ENCODE peak calls at places on chromosomes 4 and X, in seven cellular contexts. P, Z, T, V, W, L and I are unnamed samples. For H3K4me1, the result is how much of the 10 kb centered on the place peaks cover.

GRCh38 chr4:8516061-8516573 is 64.1 kb upstream of the GPR78 start:
- DNase-seq in Z (no peak), L (no peak), P (no peak), V (no peak), T (no peak), W (no peak), I (no peak)

GRCh38 chrX:142804085-142804484 is 221.6 kb upstream of the SPANXN4 start:
- DNase-seq in P (no peak), W (peak), Z (no peak), L (no peak), T (no peak), V (peak), I (peak)

GRCh38 chr4:75660491-75660890 is 12.7 kb downstream of the G3BP2 start:
- DNase-seq in Z (no peak), W (no peak), V (no peak), T (no peak), L (no peak), P (no peak), I (no peak)

GRCh38 chr4:82043809-82044137 is 330.0 kb downstream of the HNRNPD start:
- DNase-seq in W (no peak), P (no peak), T (no peak), L (no peak), V (no peak), Z (peak), I (no peak)

GRCh38 chr4:26131053-26131452 is 189.8 kb upstream of the RBPJ start:
- DNase-seq in Z (no peak), L (no peak), V (peak), P (no peak), W (no peak), T (no peak), I (no peak)

GRCh38 chr4:73391774-73392173 is 12.3 kb upstream of the ALB start:
- DNase-seq in T (no peak), W (no peak), L (no peak), P (no peak), V (no peak), Z (no peak), I (no peak)

GRCh38 chr4:145602129-145602760 is 16.9 kb upstream of the MMAA start:
- DNase-seq in W (no peak), P (no peak), L (no peak), T (no peak), V (no peak), Z (no peak), I (no peak)

GRCh38 chrX:153065389-153065788 is 6.9 kb upstream of the PNMA6A start:
- DNase-seq in W (no peak), P (no peak), V (peak), Z (no peak), T (no peak), L (no peak), I (no peak)

GRCh38 chrX:95065151-95065550 is 1391.1 kb downstream of the FAM133A start:
- DNase-seq in P (no peak), T (no peak), V (no peak), L (no peak), W (no peak), Z (no peak), I (no peak)

GRCh38 chrX:10893976-10894375 is 217.2 kb upstream of the HCCS start:
- DNase-seq in Z (no peak), T (no peak), W (no peak), P (no peak), L (no peak), V (no peak), I (no peak)

GRCh38 chrX:21932277-21932996 is 8.1 kb upstream of the SMS start:
- DNase-seq in T (no peak), Z (no peak), V (no peak), P (no peak), W (peak), L (no peak), I (no peak)

GRCh38 chr4:150874386-150875226 is 140.5 kb downstream of the LRBA start:
- DNase-seq in W (no peak), T (no peak), V (no peak), Z (no peak), L (no peak), P (no peak), I (no peak)

GRCh38 chr4:4582653-4583052 is 40.8 kb upstream of the STX18 start:
- DNase-seq in V (peak), T (no peak), L (no peak), W (peak), P (no peak), Z (no peak), I (no peak)

GRCh38 chr4:19807505-19807904 is 444.2 kb upstream of the SLIT2 start:
- DNase-seq in V (peak), P (no peak), W (no peak), Z (no peak), T (no peak), L (no peak), I (no peak)

GRCh38 chr4:7813674-7814073 is 126.0 kb downstream of the AFAP1 start:
- DNase-seq in T (no peak), V (no peak), Z (no peak), L (no peak), P (no peak), W (no peak), I (no peak)

GRCh38 chr4:24793219-24794005 is 2.0 kb upstream of the SOD3 start:
- DNase-seq in W (no peak), L (no peak), V (peak), P (peak), T (no peak), Z (no peak), I (no peak)

GRCh38 chr4:79209822-79210635 is 115.8 kb downstream of the NAA11 start:
- DNase-seq in P (no peak), W (peak), Z (no peak), L (no peak), T (no peak), V (peak), I (peak)

GRCh38 chrX:81202989-81203388 is 1.1 kb downstream of the SH3BGRL start:
- DNase-seq in V (no peak), L (no peak), T (no peak), Z (no peak), W (no peak), P (no peak), I (no peak)

GRCh38 chr4:143375326-143376073 is 38.8 kb downstream of the GAB1 start:
- DNase-seq in L (no peak), T (no peak), W (peak), V (peak), Z (no peak), P (peak), I (peak)

GRCh38 chrX:100995469-100995868 is 26.0 kb downstream of the ARL13A start:
- DNase-seq in V (no peak), L (no peak), P (peak), Z (no peak), T (no peak), W (no peak), I (no peak)

GRCh38 chrX:5163663-5164062 is 1065.0 kb downstream of the NLGN4X start:
- DNase-seq in Z (no peak), L (no peak), T (no peak), W (no peak), P (no peak), V (no peak), I (no peak)

GRCh38 chr4:4395849-4396627 is 9.1 kb downstream of the NSG1 start:
- DNase-seq in T (no peak), P (no peak), Z (peak), W (peak), L (no peak), V (peak), I (no peak)

GRCh38 chrX:12701625-12702024 is 89.6 kb upstream of the PRPS2 start:
- DNase-seq in T (no peak), W (peak), Z (peak), V (peak), L (peak), P (peak), I (peak)

GRCh38 chrX:46653482-46653881 is 79.9 kb downstream of the CHST7 start:
- DNase-seq in T (no peak), W (peak), Z (peak), P (no peak), L (no peak), V (peak), I (no peak)

GRCh38 chr4:153115322-153116100 is 88.7 kb upstream of the TRIM2 start:
- DNase-seq in Z (no peak), V (no peak), T (no peak), L (no peak), P (peak), W (no peak), I (peak)

GRCh38 chrX:51894697-51895336 is 1.4 kb downstream of the MAGED1 start:
- DNase-seq in W (peak), V (peak), T (no peak), L (peak), P (no peak), Z (no peak), I (peak)

GRCh38 chr4:162406637-162407370 is 243.0 kb upstream of the FSTL5 start:
- DNase-seq in W (no peak), Z (no peak), L (no peak), V (no peak), P (no peak), T (no peak), I (peak)

GRCh38 chrX:37677765-37678164 is 7.8 kb upstream of the XK start:
- DNase-seq in W (no peak), T (no peak), Z (no peak), P (no peak), V (no peak), L (no peak), I (no peak)

GRCh38 chrX:37679230-37679629 is 6.4 kb upstream of the XK start:
- DNase-seq in L (no peak), T (no peak), V (no peak), P (no peak), Z (no peak), W (no peak), I (no peak)

GRCh38 chrX:37678574-37678973 is 7.0 kb upstream of the XK start:
- DNase-seq in W (no peak), P (no peak), T (no peak), Z (no peak), L (no peak), V (no peak), I (no peak)

GRCh38 chrX:37679888-37680287 is 5.7 kb upstream of the XK start:
- DNase-seq in T (no peak), P (no peak), L (no peak), Z (no peak), V (no peak), W (no peak), I (no peak)

DNA sequence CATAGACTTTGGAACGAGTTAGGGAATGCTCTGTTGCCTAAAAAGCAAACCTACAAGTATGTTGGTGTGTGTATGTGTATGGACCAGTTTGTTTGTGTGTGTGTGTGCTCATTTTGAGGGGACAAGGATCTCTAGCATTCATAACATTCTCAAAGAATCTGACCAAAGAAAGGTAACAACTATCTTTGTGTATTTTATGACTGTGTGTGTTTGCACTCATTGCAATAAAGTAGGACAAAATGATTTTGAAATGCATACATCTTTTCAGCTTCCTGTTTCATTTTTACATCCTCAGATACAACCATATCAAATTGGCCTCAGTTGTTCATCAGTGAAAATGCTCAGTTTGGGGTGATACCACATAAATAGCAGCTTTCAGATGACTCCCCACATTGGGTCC is 8.3 kb upstream of the XK start:
- DNase-seq in T (no peak), P (no peak), W (no peak), L (no peak), V (no peak), Z (no peak), I (no peak)
- H3K4me1 ChIP-seq in T (under half), P (under half), W (under half), L (under half), V (under half), Z (under half), I (under half)

GRCh38 chr4:57076646-57077045 is 33.5 kb downstream of the IGFBP7 start:
- DNase-seq in Z (no peak), T (no peak), P (no peak), V (no peak), W (no peak), L (no peak), I (no peak)

GRCh38 chr4:57075353-57075752 is 34.8 kb downstream of the IGFBP7 start:
- DNase-seq in W (no peak), T (no peak), V (no peak), P (no peak), Z (no peak), L (no peak), I (no peak)

GRCh38 chr4:57074753-57075152 is 35.4 kb downstream of the IGFBP7 start:
- DNase-seq in V (no peak), P (no peak), Z (no peak), L (no peak), W (peak), T (no peak), I (no peak)

GRCh38 chr4:57078685-57079521 is 31.3 kb downstream of the IGFBP7 start:
- DNase-seq in P (no peak), W (peak), L (no peak), V (peak), T (no peak), Z (peak), I (no peak)

GRCh38 chr4:57077550-57078311 is 32.5 kb downstream of the IGFBP7 start:
- DNase-seq in T (no peak), W (peak), Z (no peak), V (peak), P (no peak), L (no peak), I (no peak)
- H3K4me1 ChIP-seq in T (under half), W (under half), Z (under half), V (under half), P (under half), L (under half), I (under half)

GRCh38 chr4:5749568-5749967 is 38.6 kb downstream of the EVC start:
- DNase-seq in T (no peak), L (no peak), Z (no peak), V (no peak), W (no peak), P (no peak), I (no peak)
- H3K4me1 ChIP-seq in T (under half), L (under half), Z (under half), V (under half), W (under half), P (under half), I (under half)

GRCh38 chrX:107673933-107674479 is 45.7 kb downstream of the PRPS1 start:
- DNase-seq in L (peak), W (peak), T (peak), Z (peak), V (no peak), P (no peak), I (peak)
- H3K4me1 ChIP-seq in L (under half), W (under half), T (under half), Z (under half), V (under half), P (under half), I (under half)